ENCODE peak calls at places on chromosomes 4 and X, in eight cellular contexts. One of them, this sample, is unnamed.

GRCh38 chr4:42464550-42465124 is 67.3 kb downstream of the SHISA3 start:
- DNase-seq in WERI-Rb-1: no peak
- DNase-seq in tibial nerve: no peak
- DNase-seq in CD8-positive, alpha-beta T cell: no peak
- DNase-seq in Panc1: no peak
- DNase-seq in stomach: no peak
- DNase-seq in breast epithelium: no peak
- DNase-seq in IMR-90: peak
- DNase-seq in this sample: no peak

GRCh38 chrX:155148724-155149537 is 67.3 kb upstream of the VBP1 start:
- DNase-seq in WERI-Rb-1: peak
- DNase-seq in tibial nerve: no peak
- DNase-seq in CD8-positive, alpha-beta T cell: no peak
- DNase-seq in Panc1: no peak
- DNase-seq in stomach: no peak
- DNase-seq in breast epithelium: no peak
- DNase-seq in IMR-90: peak
- DNase-seq in this sample: peak

GRCh38 chr4:37689353-37689752 is 3.2 kb upstream of the RELL1 start:
- DNase-seq in WERI-Rb-1: peak
- DNase-seq in tibial nerve: no peak
- DNase-seq in CD8-positive, alpha-beta T cell: no peak
- DNase-seq in Panc1: no peak
- DNase-seq in stomach: no peak
- DNase-seq in breast epithelium: no peak
- DNase-seq in IMR-90: no peak
- DNase-seq in this sample: no peak

GRCh38 chr4:185210102-185210981 is 944 bp downstream of the SNX25 start:
- DNase-seq in WERI-Rb-1: peak
- DNase-seq in tibial nerve: no peak
- DNase-seq in CD8-positive, alpha-beta T cell: peak
- DNase-seq in Panc1: no peak
- DNase-seq in stomach: peak
- DNase-seq in breast epithelium: no peak
- DNase-seq in IMR-90: peak
- DNase-seq in this sample: peak

GRCh38 chr4:88007304-88008132 is at the start of gene PKD2:
- DNase-seq in WERI-Rb-1: peak
- DNase-seq in tibial nerve: peak
- DNase-seq in CD8-positive, alpha-beta T cell: peak
- DNase-seq in Panc1: no peak
- DNase-seq in stomach: peak
- DNase-seq in breast epithelium: peak
- DNase-seq in IMR-90: peak
- DNase-seq in this sample: peak

GRCh38 chr4:127783026-127783769 is 1.1 kb downstream of the HSPA4L start:
- DNase-seq in WERI-Rb-1: peak
- DNase-seq in tibial nerve: peak
- DNase-seq in CD8-positive, alpha-beta T cell: no peak
- DNase-seq in Panc1: no peak
- DNase-seq in stomach: peak
- DNase-seq in breast epithelium: peak
- DNase-seq in IMR-90: peak
- DNase-seq in this sample: peak

GRCh38 chr4:37139987-37140386 is 104.6 kb upstream of the NWD2 start:
- DNase-seq in WERI-Rb-1: no peak
- DNase-seq in tibial nerve: no peak
- DNase-seq in CD8-positive, alpha-beta T cell: no peak
- DNase-seq in Panc1: no peak
- DNase-seq in stomach: no peak
- DNase-seq in breast epithelium: no peak
- DNase-seq in IMR-90: no peak
- DNase-seq in this sample: no peak

GRCh38 chr4:53937327-53937726 is 127.1 kb downstream of the CHIC2 start:
- DNase-seq in WERI-Rb-1: no peak
- DNase-seq in tibial nerve: no peak
- DNase-seq in CD8-positive, alpha-beta T cell: no peak
- DNase-seq in Panc1: no peak
- DNase-seq in stomach: no peak
- DNase-seq in breast epithelium: no peak
- DNase-seq in IMR-90: no peak
- DNase-seq in this sample: no peak

GRCh38 chrX:148995661-148996060 is 495.2 kb downstream of the AFF2 start:
- DNase-seq in WERI-Rb-1: no peak
- DNase-seq in tibial nerve: no peak
- DNase-seq in CD8-positive, alpha-beta T cell: no peak
- DNase-seq in Panc1: no peak
- DNase-seq in stomach: no peak
- DNase-seq in breast epithelium: no peak
- DNase-seq in IMR-90: no peak
- DNase-seq in this sample: no peak

GRCh38 chrX:103585421-103586313 is at the start of gene TCEAL4:
- DNase-seq in WERI-Rb-1: peak
- DNase-seq in tibial nerve: peak
- DNase-seq in CD8-positive, alpha-beta T cell: peak
- DNase-seq in Panc1: no peak
- DNase-seq in stomach: peak
- DNase-seq in breast epithelium: peak
- DNase-seq in IMR-90: no peak
- DNase-seq in this sample: no peak

DNA sequence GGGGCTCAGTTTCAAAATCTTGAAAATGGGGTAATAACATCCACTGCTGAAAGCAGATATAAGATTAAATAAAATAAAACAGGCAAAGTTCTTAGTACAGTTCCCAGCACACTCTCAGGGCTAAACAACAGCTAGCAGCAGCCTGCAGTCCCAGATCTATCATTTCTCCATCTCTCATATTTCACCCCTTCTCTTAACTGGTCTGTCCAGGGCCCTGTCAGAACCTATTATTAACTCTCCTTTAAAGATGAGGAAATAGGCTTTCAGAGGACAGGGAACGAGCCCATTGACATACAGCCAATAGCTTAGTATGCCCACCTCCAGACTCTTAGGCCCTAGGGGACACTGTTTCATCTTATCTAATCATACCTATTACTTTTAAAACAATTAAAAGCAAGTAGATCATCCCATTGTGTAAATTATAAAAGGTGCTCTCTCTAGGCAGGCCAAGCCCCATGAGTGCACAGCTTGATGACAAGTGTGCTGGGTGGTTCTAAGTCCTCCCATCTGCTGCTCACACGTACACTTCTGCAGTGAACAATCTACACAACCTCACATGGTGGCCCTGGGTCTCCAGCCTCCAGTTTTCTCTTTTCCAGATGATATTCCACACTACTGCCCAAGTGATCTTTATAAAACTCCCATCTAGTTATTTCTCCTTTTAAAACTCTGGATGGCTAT is 119.0 kb downstream of the APBB2 start:
- DNase-seq in WERI-Rb-1: no peak
- DNase-seq in tibial nerve: no peak
- DNase-seq in CD8-positive, alpha-beta T cell: no peak
- DNase-seq in Panc1: no peak
- DNase-seq in stomach: no peak
- DNase-seq in breast epithelium: no peak
- DNase-seq in IMR-90: no peak
- DNase-seq in this sample: no peak
- H3K27ac ChIP-seq in WERI-Rb-1: no peak
- H3K27ac ChIP-seq in tibial nerve: no peak
- H3K27ac ChIP-seq in CD8-positive, alpha-beta T cell: no peak
- H3K27ac ChIP-seq in Panc1: no peak
- H3K27ac ChIP-seq in stomach: no peak
- H3K27ac ChIP-seq in breast epithelium: no peak
- H3K27ac ChIP-seq in IMR-90: no peak
- H3K27ac ChIP-seq in this sample: no peak

DNA sequence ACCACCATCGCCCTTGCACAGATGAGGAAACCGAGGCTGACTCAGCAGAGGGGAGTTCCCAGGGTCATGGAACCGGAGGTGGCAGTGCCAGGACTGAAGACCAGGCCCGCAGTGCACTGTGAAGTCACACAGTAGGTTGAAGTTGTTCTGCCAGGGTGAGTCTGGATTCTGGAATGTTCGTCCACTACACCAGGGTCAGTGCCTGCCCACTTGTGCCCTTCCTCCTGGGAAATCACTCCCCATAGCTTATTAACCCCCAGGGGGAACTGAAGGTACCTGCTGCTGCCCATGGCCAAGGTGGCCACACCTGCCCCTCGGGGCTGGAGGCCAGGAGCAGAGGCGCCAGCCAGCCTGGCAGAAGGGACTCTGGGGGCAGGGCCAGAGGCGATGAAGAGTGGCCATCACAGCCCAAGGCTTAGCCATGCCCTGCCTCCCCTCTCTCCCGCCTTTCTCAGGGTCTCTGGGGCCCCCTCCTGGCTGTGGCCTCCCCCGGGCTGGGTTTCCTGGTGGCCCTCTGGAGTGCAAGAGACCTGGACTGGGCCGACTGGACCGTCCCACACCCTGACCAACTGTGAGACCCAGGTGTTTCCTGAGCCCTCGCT is 15.1 kb upstream of the ABLIM2 start:
- DNase-seq in WERI-Rb-1: no peak
- DNase-seq in tibial nerve: no peak
- DNase-seq in CD8-positive, alpha-beta T cell: no peak
- DNase-seq in Panc1: no peak
- DNase-seq in stomach: no peak
- DNase-seq in breast epithelium: no peak
- DNase-seq in IMR-90: no peak
- DNase-seq in this sample: no peak
- TF ChIP-seq CTCF in WERI-Rb-1: peak
- TF ChIP-seq CTCF in tibial nerve: no peak
- TF ChIP-seq CTCF in CD8-positive, alpha-beta T cell: no peak
- TF ChIP-seq CTCF in Panc1: no peak
- TF ChIP-seq CTCF in stomach: no peak
- TF ChIP-seq CTCF in breast epithelium: no peak
- TF ChIP-seq CTCF in IMR-90: no peak
- TF ChIP-seq CTCF in this sample: no peak

GRCh38 chr4:3329887-3330286 is 37.1 kb downstream of the RGS12 start:
- DNase-seq in WERI-Rb-1: no peak
- DNase-seq in tibial nerve: no peak
- DNase-seq in CD8-positive, alpha-beta T cell: no peak
- DNase-seq in Panc1: no peak
- DNase-seq in stomach: no peak
- DNase-seq in breast epithelium: no peak
- DNase-seq in IMR-90: no peak
- DNase-seq in this sample: no peak

GRCh38 chr4:3330682-3331081 is 37.9 kb downstream of the RGS12 start:
- DNase-seq in WERI-Rb-1: no peak
- DNase-seq in tibial nerve: no peak
- DNase-seq in CD8-positive, alpha-beta T cell: no peak
- DNase-seq in Panc1: no peak
- DNase-seq in stomach: peak
- DNase-seq in breast epithelium: no peak
- DNase-seq in IMR-90: no peak
- DNase-seq in this sample: no peak

GRCh38 chr4:3332498-3332897 is 39.7 kb downstream of the RGS12 start:
- DNase-seq in WERI-Rb-1: no peak
- DNase-seq in tibial nerve: no peak
- DNase-seq in CD8-positive, alpha-beta T cell: no peak
- DNase-seq in Panc1: no peak
- DNase-seq in stomach: no peak
- DNase-seq in breast epithelium: no peak
- DNase-seq in IMR-90: no peak
- DNase-seq in this sample: no peak

GRCh38 chr4:3334316-3334715 is 41.5 kb downstream of the RGS12 start:
- DNase-seq in WERI-Rb-1: no peak
- DNase-seq in tibial nerve: no peak
- DNase-seq in CD8-positive, alpha-beta T cell: no peak
- DNase-seq in Panc1: no peak
- DNase-seq in stomach: no peak
- DNase-seq in breast epithelium: no peak
- DNase-seq in IMR-90: no peak
- DNase-seq in this sample: no peak

GRCh38 chr4:3331511-3332394 is 38.9 kb downstream of the RGS12 start:
- DNase-seq in WERI-Rb-1: no peak
- DNase-seq in tibial nerve: no peak
- DNase-seq in CD8-positive, alpha-beta T cell: no peak
- DNase-seq in Panc1: no peak
- DNase-seq in stomach: no peak
- DNase-seq in breast epithelium: no peak
- DNase-seq in IMR-90: no peak
- DNase-seq in this sample: no peak
- H3K27ac ChIP-seq in WERI-Rb-1: no peak
- H3K27ac ChIP-seq in tibial nerve: no peak
- H3K27ac ChIP-seq in CD8-positive, alpha-beta T cell: no peak
- H3K27ac ChIP-seq in Panc1: no peak
- H3K27ac ChIP-seq in stomach: peak
- H3K27ac ChIP-seq in breast epithelium: peak
- H3K27ac ChIP-seq in IMR-90: no peak
- H3K27ac ChIP-seq in this sample: no peak

DNA sequence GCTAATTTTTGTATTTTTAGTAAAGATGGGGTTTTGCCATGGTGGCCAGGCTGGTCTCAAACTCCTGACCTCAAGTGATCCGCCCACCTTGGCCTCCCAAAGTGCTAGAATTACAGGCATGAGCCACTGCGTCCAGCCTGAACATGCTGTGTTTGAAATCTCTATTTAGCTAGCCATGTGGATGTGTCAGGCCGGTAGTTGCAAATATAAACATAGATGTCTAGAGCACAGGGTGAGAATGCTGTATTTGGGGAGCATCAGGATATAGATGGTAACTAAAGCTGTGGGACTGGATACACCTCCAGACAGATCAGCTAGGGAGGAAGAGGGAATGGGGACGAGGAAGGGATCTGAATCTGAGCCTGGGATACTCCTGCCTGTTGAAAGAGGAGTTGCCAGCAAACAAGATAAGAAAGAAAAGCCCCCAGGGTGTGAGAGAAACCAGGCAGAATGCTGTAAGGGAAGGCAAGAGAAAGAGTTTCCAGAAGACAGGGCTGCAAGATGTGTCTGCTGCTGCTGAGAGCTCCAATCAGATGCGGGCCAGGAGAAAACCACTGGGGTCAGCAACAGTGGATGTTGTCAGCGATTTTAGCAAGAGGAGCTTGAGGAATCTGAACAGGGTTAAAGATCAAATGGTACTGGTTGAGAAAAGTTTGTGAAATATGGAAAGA is 177.4 kb downstream of the PALLD start:
- DNase-seq in WERI-Rb-1: no peak
- DNase-seq in tibial nerve: no peak
- DNase-seq in CD8-positive, alpha-beta T cell: no peak
- DNase-seq in Panc1: no peak
- DNase-seq in stomach: no peak
- DNase-seq in breast epithelium: no peak
- DNase-seq in IMR-90: peak
- DNase-seq in this sample: no peak
- TF ChIP-seq CTCF in WERI-Rb-1: no peak
- TF ChIP-seq CTCF in tibial nerve: no peak
- TF ChIP-seq CTCF in CD8-positive, alpha-beta T cell: no peak
- TF ChIP-seq CTCF in Panc1: no peak
- TF ChIP-seq CTCF in stomach: no peak
- TF ChIP-seq CTCF in breast epithelium: no peak
- TF ChIP-seq CTCF in IMR-90: no peak
- TF ChIP-seq CTCF in this sample: no peak

DNA sequence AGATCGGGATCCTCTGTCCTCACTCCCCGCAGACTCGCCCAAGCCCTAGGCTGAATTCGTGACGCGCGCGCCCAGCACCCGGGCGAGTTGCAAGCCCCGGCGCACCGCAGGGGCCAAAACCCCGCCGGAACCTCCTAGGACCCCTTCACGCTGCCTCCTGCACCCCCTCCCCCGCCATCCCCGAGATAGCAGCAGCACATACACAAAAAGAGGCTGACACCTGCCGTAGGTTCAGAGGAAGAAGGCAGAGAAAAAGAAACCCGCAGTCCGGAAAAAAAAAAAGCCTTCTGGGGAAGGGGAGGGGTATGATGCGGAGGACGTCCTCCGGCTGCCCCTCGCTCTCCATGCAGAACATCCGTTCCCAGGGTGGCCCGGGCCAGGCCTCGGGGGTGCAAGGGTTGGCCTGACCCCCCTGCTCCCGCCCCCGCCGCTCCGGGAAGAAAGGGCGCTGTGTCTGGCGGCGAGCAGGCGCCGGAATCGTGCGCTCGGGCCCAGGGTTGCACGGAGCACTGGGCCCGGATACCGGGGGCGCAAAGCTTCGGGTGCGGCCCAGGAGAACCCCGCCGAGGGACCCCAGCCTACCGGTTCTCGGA is 2.5 kb downstream of the NLGN4X start:
- DNase-seq in WERI-Rb-1: peak
- DNase-seq in tibial nerve: no peak
- DNase-seq in CD8-positive, alpha-beta T cell: no peak
- DNase-seq in Panc1: no peak
- DNase-seq in stomach: no peak
- DNase-seq in breast epithelium: no peak
- DNase-seq in IMR-90: no peak
- DNase-seq in this sample: no peak
- H3K27ac ChIP-seq in WERI-Rb-1: no peak
- H3K27ac ChIP-seq in tibial nerve: peak
- H3K27ac ChIP-seq in CD8-positive, alpha-beta T cell: no peak
- H3K27ac ChIP-seq in Panc1: no peak
- H3K27ac ChIP-seq in stomach: no peak
- H3K27ac ChIP-seq in breast epithelium: no peak
- H3K27ac ChIP-seq in IMR-90: no peak
- H3K27ac ChIP-seq in this sample: no peak